ENCODE peak calls at places on chromosome 22, in six cellular contexts. Q, B, C, X, V and L are unnamed samples.

GRCh38 chr22:22210375-22210774 is 34.2 kb upstream of the VPREB1 start:
- DNase-seq in B (no peak), C (no peak), V (peak), Q (no peak), X (no peak), L (peak)

GRCh38 chr22:29203883-29204282 is 1.8 kb upstream of the EMID1 start:
- DNase-seq in C (no peak), B (no peak), Q (peak), V (no peak), X (no peak), L (no peak)

GRCh38 chr22:23164091-23164490 is 16.2 kb upstream of the BCR start:
- DNase-seq in Q (no peak), B (no peak), V (no peak), X (no peak), C (no peak), L (no peak)

GRCh38 chr22:38244106-38244505 is 28.7 kb downstream of the TMEM184B start:
- DNase-seq in X (no peak), C (no peak), Q (no peak), V (no peak), B (no peak), L (peak)

GRCh38 chr22:29167032-29167911 is 38.4 kb upstream of the EMID1 start:
- DNase-seq in V (no peak), B (no peak), C (no peak), X (peak), Q (no peak), L (no peak)

GRCh38 chr22:30178180-30179126 is 68.1 kb downstream of the LIF start:
- DNase-seq in Q (peak), X (no peak), B (no peak), V (no peak), C (no peak), L (no peak)

GRCh38 chr22:18078329-18079041 is 695 bp downstream of the PEX26 start:
- DNase-seq in V (peak), X (no peak), Q (no peak), B (no peak), C (peak), L (peak)

GRCh38 chr22:20974336-20974955 is 7.4 kb downstream of the AIFM3 start:
- DNase-seq in Q (no peak), C (no peak), V (no peak), X (no peak), B (no peak), L (no peak)

GRCh38 chr22:36197601-36198146 is 3.9 kb downstream of the APOL4 start:
- DNase-seq in Q (peak), X (no peak), B (no peak), V (no peak), C (no peak), L (peak)

GRCh38 chr22:42680648-42681047 is 31.5 kb upstream of the CYB5R3 start:
- DNase-seq in C (no peak), V (peak), X (peak), B (no peak), Q (no peak), L (peak)

GRCh38 chr22:27802389-27803079 is 978 bp upstream of the MN1 start:
- DNase-seq in B (no peak), V (no peak), C (no peak), X (no peak), Q (no peak), L (peak)
- H3K4me3 ChIP-seq in B (peak), V (peak), C (peak), X (peak), Q (peak), L (peak)

GRCh38 chr22:24810043-24810749 is 4.2 kb downstream of the SGSM1 start:
- DNase-seq in X (peak), C (no peak), Q (peak), V (no peak), B (no peak), L (no peak)

GRCh38 chr22:24806663-24807001 is 621 bp downstream of the SGSM1 start:
- DNase-seq in C (no peak), V (no peak), B (no peak), Q (peak), X (no peak), L (no peak)

GRCh38 chr22:24809331-24809730 is 3.3 kb downstream of the SGSM1 start:
- DNase-seq in B (no peak), Q (no peak), C (peak), X (peak), V (no peak), L (no peak)

GRCh38 chr22:24805790-24806662 is at the start of gene SGSM1:
- DNase-seq in B (peak), C (peak), X (peak), Q (peak), V (peak), L (peak)

DNA sequence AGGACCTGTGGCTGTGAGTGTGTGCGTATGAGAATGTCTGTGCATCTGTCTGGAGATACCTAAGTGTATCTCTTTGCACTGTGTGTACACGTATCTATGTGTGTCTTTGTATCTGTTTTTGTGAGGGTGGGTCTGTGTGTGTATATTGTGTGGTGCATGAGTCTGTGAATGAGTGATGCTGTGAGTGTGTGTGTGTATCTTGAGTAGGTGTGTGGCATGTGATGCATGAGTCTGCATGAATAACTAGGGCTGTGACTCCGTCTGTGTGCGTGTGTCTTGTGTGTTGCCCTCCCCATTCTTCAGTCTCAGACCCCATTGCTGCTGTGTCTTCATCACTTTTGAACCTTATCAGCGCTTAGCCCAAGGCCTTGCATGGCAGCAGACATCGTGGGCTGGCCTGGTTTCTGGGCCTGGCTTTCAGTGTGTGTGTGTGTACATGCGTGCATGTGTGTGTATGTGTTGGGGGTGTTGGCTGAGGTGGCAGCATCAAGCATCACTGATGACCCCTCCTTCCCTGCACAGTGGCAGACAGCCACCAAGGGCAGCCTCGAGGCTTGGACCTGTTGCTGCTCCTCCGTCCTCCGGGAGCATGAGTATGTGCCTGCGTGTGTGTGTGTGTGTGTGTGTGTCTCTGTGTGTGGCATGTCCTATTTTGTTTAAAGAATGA is 1.4 kb downstream of the SGSM1 start:
- DNase-seq in B (peak), C (peak), X (peak), Q (peak), V (peak), L (no peak)
- H3K4me3 ChIP-seq in B (no peak), C (no peak), X (peak), Q (no peak), V (no peak), L (no peak)

GRCh38 chr22:46951326-46951725 is 188.9 kb downstream of the TBC1D22A start:
- DNase-seq in Q (no peak), V (no peak), X (no peak), B (no peak), C (no peak), L (no peak)
- H3K4me3 ChIP-seq in Q (no peak), V (no peak), X (no peak), B (no peak), C (no peak), L (no peak)

DNA sequence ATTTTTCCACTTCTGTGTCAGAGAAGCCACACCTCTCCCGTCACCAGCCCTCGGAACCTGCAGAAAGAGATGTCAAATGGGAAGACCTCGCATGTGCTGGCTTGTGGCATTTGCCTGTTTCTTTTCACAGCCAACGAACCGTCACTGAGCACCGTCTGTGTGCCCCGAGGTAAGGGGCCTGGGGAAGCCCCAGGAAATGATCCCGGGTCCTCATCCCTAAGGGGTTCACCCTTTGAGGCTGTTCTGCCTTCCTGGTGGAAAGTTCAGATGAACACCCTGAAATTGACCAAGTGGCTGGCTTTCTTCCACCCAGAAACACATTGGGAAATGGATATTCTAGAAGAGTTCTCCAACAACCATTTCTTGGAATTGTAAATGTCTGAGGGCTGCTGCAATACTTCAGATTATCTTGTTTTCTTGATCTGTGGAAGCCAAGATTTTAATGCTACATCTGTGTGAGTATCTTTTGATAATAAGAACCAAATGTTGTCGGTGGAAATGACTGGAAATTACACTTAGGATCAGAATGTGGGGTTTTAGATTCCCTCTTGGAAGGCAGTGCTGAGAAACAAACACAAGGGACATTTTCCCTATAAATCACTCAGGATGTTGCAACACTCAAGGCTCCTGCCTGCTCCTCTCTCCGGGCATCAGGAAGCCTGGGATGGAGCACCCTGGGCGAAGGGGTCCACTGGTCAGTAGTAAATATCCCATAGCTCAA is 37.6 kb downstream of the RIBC2 start:
- DNase-seq in B (no peak), X (no peak), V (peak), C (no peak), Q (no peak), L (peak)
- H3K4me3 ChIP-seq in B (no peak), X (no peak), V (no peak), C (no peak), Q (no peak), L (no peak)

DNA sequence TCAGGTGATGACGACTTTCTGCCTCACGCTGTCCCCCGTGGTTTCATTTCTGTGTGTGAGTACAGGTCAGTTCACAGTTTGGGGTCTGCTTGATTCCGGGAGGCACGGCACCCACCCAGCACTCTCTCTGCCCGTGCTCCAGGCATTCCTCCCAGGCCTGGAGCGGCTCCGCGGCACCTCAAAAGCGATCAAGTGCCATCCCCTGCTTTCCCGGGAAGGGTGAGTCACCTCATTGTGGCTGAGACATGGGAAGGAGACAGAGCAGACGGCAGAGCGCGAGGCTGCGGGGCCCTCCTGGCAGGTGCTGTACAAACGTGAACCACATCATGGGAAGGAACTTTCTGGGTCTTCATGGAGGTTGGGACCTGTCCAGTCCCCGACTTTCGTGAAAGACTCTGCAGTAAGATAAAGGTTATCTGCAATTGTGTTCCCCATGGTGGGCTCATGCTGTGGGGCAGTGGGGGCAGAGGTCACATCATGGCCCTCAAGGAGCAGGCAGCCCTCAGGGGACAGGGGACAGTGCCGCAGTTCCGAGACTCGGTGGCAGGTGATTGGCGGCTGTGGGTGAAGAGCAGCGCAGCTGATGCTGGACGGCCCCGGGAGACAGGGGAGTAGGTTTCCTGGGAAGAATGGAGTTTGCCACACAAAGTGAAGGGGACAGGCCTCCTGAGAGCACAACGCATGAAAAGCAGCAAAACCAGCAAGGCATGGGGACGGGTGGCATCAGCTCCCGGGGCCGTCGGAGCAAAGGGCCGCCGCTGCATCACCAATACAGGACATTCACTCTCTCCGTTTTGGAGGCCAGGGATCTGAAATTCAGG is 65.3 kb downstream of the CELSR1 start:
- DNase-seq in B (no peak), C (no peak), V (no peak), Q (no peak), X (no peak), L (no peak)
- H3K4me3 ChIP-seq in B (no peak), C (no peak), V (no peak), Q (no peak), X (no peak), L (no peak)